ENCODE peak calls at places on chromosomes 3 and 15, in five cellular contexts. F is brain microvascular endothelial cell, X is dorsolateral prefrontal cortex, Z is bronchial epithelial cell, P is lower lobe of right lung. K is an unnamed sample.

GRCh38 chr3:52056968-52057805 is 816 bp upstream of the DUSP7 start:
- DNase-seq in Z (peak), P (peak), F (peak), X (peak), K (peak)

GRCh38 chr3:13654330-13655073 is 105.6 kb downstream of the FBLN2 start:
- DNase-seq in X (no peak), Z (no peak), F (no peak), P (no peak), K (no peak)

GRCh38 chr3:119019767-119020518 is 14.7 kb downstream of the IGSF11 start:
- DNase-seq in F (no peak), P (no peak), Z (no peak), X (no peak), K (no peak)

GRCh38 chr15:28896944-28897343 is 11.2 kb downstream of the APBA2 start:
- DNase-seq in P (peak), F (peak), Z (peak), X (no peak), K (no peak)

GRCh38 chr3:175248832-175249231 is 389.7 kb downstream of the NAALADL2 start:
- DNase-seq in F (no peak), P (no peak), Z (no peak), X (no peak), K (no peak)

GRCh38 chr15:57533062-57533735 is 58.5 kb upstream of the MYZAP start:
- DNase-seq in P (no peak), F (no peak), Z (no peak), X (no peak), K (no peak)

GRCh38 chr3:15300318-15301078 is 31.9 kb downstream of the SH3BP5 start:
- DNase-seq in Z (peak), X (no peak), F (no peak), P (no peak), K (peak)

GRCh38 chr3:50606596-50606995 is 5.0 kb downstream of the CISH start:
- DNase-seq in Z (no peak), F (no peak), X (no peak), P (peak), K (no peak)

GRCh38 chr15:64532515-64532914 is 72.1 kb downstream of the ZNF609 start:
- DNase-seq in Z (no peak), X (no peak), F (no peak), P (no peak), K (no peak)

GRCh38 chr3:197362086-197362485 is 63.7 kb upstream of the DLG1 start:
- DNase-seq in Z (no peak), F (no peak), X (no peak), P (no peak), K (no peak)

GRCh38 chr3:159866201-159866746 is 122.4 kb upstream of the IL12A start:
- DNase-seq in Z (no peak), P (no peak), X (no peak), F (no peak), K (no peak)

GRCh38 chr15:47374222-47374621 is 343.1 kb upstream of the SEMA6D start:
- DNase-seq in F (peak), Z (peak), P (no peak), X (no peak), K (no peak)

GRCh38 chr15:62895905-62896316 is 146.6 kb upstream of the TPM1 start:
- DNase-seq in P (no peak), X (no peak), F (peak), Z (peak), K (no peak)

GRCh38 chr15:67127925-67128324 is 62.5 kb downstream of the SMAD3 start:
- DNase-seq in P (no peak), F (peak), X (no peak), Z (peak), K (peak)

GRCh38 chr3:156681003-156681402 is 6.6 kb downstream of the TIPARP start:
- DNase-seq in F (peak), P (no peak), X (no peak), Z (peak), K (peak)

GRCh38 chr15:36994809-36995208 is 105.5 kb downstream of the MEIS2 start:
- DNase-seq in F (no peak), P (no peak), Z (no peak), X (no peak), K (no peak)

GRCh38 chr3:148847351-148847750 is 17.7 kb upstream of the CPA3 start:
- DNase-seq in Z (peak), X (no peak), F (no peak), P (no peak), K (no peak)

GRCh38 chr3:1294566-1294965 is 201.7 kb downstream of the CNTN6 start:
- DNase-seq in X (no peak), F (no peak), Z (no peak), P (no peak), K (no peak)

GRCh38 chr3:184373422-184373821 is 4.6 kb downstream of the THPO start:
- DNase-seq in F (no peak), X (no peak), Z (no peak), P (no peak), K (no peak)

GRCh38 chr15:67335534-67336222 is 81.1 kb downstream of the IQCH start:
- DNase-seq in P (no peak), Z (peak), F (no peak), X (no peak), K (no peak)

GRCh38 chr3:53800041-53800440 is 46.2 kb downstream of the CHDH start:
- DNase-seq in Z (no peak), P (no peak), X (no peak), F (no peak), K (no peak)

GRCh38 chr3:167743799-167744198 is 8.3 kb downstream of the SERPINI1 start:
- DNase-seq in F (peak), X (no peak), P (no peak), Z (no peak), K (no peak)

GRCh38 chr3:31634485-31634884 is 101.8 kb downstream of the STT3B start:
- DNase-seq in X (no peak), P (no peak), F (peak), Z (peak), K (no peak)

GRCh38 chr3:10548997-10549396 is 43.6 kb upstream of the ATP2B2 start:
- DNase-seq in P (no peak), Z (peak), F (no peak), X (no peak), K (no peak)

GRCh38 chr3:120567370-120568197 is 28.6 kb upstream of the NDUFB4 start:
- DNase-seq in X (no peak), P (no peak), F (peak), Z (peak), K (no peak)

GRCh38 chr3:42635111-42635510 is 18.4 kb upstream of the ZBTB47 start:
- DNase-seq in P (no peak), X (no peak), Z (peak), F (no peak), K (no peak)

GRCh38 chr15:40339621-40339945 is 1.2 kb downstream of the CCDC9B start:
- DNase-seq in F (no peak), Z (no peak), X (no peak), P (no peak), K (peak)

GRCh38 chr15:40340038-40340739 is 550 bp downstream of the CCDC9B start:
- DNase-seq in F (no peak), Z (no peak), P (peak), X (peak), K (peak)

GRCh38 chr15:40338921-40339620 is 1.7 kb downstream of the CCDC9B start:
- DNase-seq in F (peak), X (peak), Z (peak), P (no peak), K (peak)

GRCh38 chr15:40342421-40343313 is 1.9 kb upstream of the CCDC9B start:
- DNase-seq in Z (peak), F (no peak), P (no peak), X (no peak), K (no peak)

GRCh38 chr15:40340740-40341400 is at the start of gene CCDC9B:
- DNase-seq in P (peak), F (peak), Z (peak), X (peak), K (peak)
- H3K4me3 ChIP-seq in P (peak), F (peak), Z (peak), X (peak), K (peak)

DNA sequence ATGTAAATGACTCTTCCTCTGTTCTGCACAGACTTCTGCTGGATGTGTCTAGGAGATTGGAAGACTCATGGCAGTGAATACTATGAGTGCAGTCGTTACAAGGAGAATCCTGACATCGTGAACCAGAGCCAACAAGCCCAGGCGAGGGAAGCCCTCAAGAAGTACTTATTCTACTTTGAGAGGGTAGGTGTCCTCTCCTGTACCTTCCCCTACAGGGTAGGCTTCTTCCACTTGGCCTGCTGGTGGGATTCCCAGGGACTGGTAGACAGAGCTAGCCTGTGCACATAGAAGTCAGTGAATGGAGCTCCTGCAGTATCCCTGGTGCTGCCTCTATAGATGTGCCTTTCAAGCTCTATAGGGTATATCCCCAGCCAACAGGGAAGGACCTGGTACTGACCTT is 10.6 kb upstream of the P4HTM start:
- DNase-seq in X (no peak), P (no peak), F (no peak), Z (no peak), K (no peak)
- H3K4me3 ChIP-seq in X (no peak), P (no peak), F (no peak), Z (no peak), K (no peak)

GRCh38 chr3:132598181-132598580 is 1.1 kb downstream of the ACKR4 start:
- DNase-seq in P (no peak), F (no peak), X (no peak), Z (no peak), K (no peak)

GRCh38 chr3:132595036-132595435 is 2.0 kb upstream of the ACKR4 start:
- DNase-seq in P (no peak), Z (peak), X (no peak), F (peak), K (no peak)

GRCh38 chr3:132597660-132598059 is 590 bp downstream of the ACKR4 start:
- DNase-seq in F (no peak), P (no peak), X (no peak), Z (no peak), K (no peak)

GRCh38 chr3:132596326-132596725 is 744 bp upstream of the ACKR4 start:
- DNase-seq in X (no peak), F (no peak), Z (no peak), P (no peak), K (no peak)

DNA sequence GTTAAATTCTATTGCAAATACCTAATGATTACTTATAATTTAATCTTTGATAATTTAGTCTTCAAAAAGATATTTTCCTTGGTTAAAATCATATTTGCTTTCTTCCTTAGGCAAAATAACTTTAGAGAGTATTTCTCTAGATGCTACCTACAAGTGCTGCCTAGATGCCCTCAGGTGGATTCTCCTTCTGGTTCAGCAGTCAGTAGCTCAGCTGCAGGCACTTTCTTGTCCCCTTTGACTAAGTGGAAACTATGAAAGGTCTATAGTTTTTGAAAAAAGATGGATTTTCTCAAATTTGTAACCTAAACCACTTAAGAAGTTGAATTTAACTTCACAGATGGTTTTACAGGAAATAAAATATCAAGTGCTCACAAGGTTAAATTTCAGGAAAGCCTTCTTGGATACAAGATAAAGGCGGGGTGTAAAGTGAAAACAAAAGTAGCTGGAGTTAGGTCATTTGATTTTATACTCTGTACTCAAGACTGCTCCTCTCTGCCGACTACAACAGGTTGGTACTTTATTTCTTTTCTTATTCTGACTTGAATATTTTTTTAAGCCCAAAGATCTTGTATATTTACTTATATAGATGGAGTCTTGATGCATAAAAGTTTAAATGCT is at the start of gene ACKR4:
- DNase-seq in F (no peak), Z (no peak), X (no peak), P (no peak), K (no peak)
- H3K4me3 ChIP-seq in F (no peak), Z (no peak), X (no peak), P (peak), K (no peak)

GRCh38 chr3:171056528-171056927 is 30.0 kb upstream of the SLC2A2 start:
- DNase-seq in F (peak), P (no peak), X (no peak), Z (peak), K (no peak)

GRCh38 chr3:171057075-171057474 is 30.6 kb upstream of the SLC2A2 start:
- DNase-seq in X (no peak), P (no peak), F (no peak), Z (no peak), K (no peak)

GRCh38 chr3:171054921-171055320 is 28.4 kb upstream of the SLC2A2 start:
- DNase-seq in X (no peak), F (no peak), Z (peak), P (no peak), K (no peak)

GRCh38 chr3:171054231-171054630 is 27.7 kb upstream of the SLC2A2 start:
- DNase-seq in X (no peak), F (no peak), Z (no peak), P (no peak), K (no peak)

DNA sequence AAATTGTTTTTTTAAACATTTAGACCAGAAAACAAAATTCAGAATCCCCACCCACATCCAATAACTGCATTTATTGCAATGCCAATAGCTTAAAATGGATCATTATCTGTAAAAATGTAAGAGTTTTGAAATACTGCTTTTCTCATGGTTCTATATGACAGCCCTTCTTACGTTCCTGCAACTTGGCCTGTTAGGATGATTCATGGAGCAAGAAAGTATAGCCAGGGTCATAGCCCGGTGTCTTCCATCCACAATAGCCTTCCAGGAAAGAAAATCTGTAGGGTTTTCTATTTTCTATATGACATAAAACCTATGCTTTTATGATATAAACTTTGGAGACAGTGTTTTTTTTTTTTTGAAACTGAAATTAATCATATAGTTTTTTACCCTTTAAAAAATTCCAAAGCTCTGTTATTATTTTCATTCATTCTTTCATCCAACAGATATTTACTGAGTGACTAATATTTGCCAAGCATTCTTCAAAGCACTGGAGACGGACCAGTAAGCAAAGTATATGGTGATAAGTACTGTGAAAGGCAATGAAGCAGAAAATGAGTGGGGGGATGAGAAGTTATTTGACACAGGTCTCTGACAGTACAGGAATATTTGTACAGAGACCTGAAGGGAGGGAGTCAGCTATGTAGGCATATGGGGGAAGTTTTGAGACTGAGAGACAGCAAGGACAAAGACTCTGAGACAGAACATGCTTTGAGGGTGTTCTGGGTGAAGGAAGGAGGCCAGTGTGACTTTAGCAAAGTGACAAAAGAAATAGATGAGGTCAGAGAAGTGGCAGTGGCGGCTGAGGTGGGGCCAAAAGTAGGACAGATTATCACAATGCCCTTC is 29.0 kb upstream of the SLC2A2 start:
- DNase-seq in X (no peak), F (peak), P (no peak), Z (peak), K (no peak)
- H3K4me3 ChIP-seq in X (no peak), F (no peak), P (no peak), Z (no peak), K (no peak)

DNA sequence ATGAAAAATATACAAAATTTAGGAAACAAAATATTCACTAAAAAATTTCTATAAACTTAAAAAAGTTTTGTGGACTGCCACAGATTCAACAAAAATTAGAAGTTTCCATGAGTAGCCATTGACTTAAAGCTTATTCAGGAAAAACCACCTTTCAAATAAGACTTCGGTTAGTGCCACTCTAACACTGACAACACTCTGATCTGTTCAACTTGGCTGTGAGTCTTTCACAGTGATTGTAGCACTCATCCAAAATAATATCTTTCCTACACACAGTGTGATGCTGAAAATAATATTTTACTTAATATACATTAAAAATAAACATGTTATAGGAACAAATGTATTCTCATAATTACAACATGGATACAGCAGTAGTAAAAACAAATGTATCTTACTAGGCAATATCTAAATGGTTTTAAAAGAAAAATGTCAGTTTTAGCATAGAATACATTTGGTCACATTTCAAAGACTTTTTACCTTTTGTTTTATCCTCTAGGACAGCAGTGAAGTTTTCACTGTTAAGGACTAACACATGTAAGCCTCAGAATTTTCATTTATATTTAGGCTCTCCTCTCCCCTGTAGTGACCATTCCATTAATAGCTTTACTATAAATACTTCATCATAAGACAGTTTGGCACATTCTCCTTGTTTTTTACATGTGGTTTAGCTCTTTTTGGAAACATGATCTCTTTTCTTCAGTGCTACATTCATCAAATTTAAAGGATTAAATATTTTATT is at the start of gene ASB14:
- DNase-seq in F (no peak), P (no peak), X (no peak), Z (no peak), K (no peak)
- H3K4me3 ChIP-seq in F (no peak), P (no peak), X (no peak), Z (no peak), K (no peak)

GRCh38 chr15:51947124-51947523 is 24.5 kb downstream of the LEO1 start:
- DNase-seq in P (no peak), F (no peak), X (no peak), Z (no peak), K (no peak)
- H3K4me3 ChIP-seq in P (no peak), F (no peak), X (no peak), Z (no peak), K (no peak)

GRCh38 chr3:139203752-139204151 is 140.1 kb upstream of the MRPS22 start:
- DNase-seq in X (no peak), P (no peak), F (no peak), Z (no peak), K (no peak)

GRCh38 chr3:139202959-139203349 is 140.9 kb upstream of the MRPS22 start:
- DNase-seq in X (no peak), Z (no peak), F (no peak), P (no peak), K (no peak)

GRCh38 chr3:139202226-139202958 is 141.4 kb upstream of the MRPS22 start:
- DNase-seq in X (peak), F (no peak), Z (peak), P (no peak), K (no peak)

GRCh38 chr3:139199421-139200010 is 144.3 kb upstream of the MRPS22 start:
- DNase-seq in P (no peak), F (no peak), X (no peak), Z (no peak), K (no peak)

GRCh38 chr3:139201446-139202225 is 142.2 kb upstream of the MRPS22 start:
- DNase-seq in F (no peak), P (no peak), X (no peak), Z (no peak), K (no peak)
- H3K4me3 ChIP-seq in F (no peak), P (no peak), X (no peak), Z (no peak), K (no peak)

GRCh38 chr3:104825116-104825515 is 541.6 kb upstream of the ALCAM start:
- DNase-seq in P (no peak), X (no peak), F (no peak), Z (no peak), K (no peak)
- H3K4me3 ChIP-seq in P (no peak), X (no peak), F (no peak), Z (no peak), K (no peak)

GRCh38 chr3:125957674-125958510 is 11.1 kb upstream of the ROPN1B start:
- DNase-seq in P (no peak), X (no peak), Z (no peak), F (no peak), K (no peak)

GRCh38 chr3:125959317-125960065 is 9.5 kb upstream of the ROPN1B start:
- DNase-seq in X (no peak), P (peak), Z (no peak), F (no peak), K (peak)

GRCh38 chr3:125960066-125960424 is 8.9 kb upstream of the ROPN1B start:
- DNase-seq in F (no peak), X (no peak), P (peak), Z (no peak), K (no peak)

GRCh38 chr3:125960456-125961288 is 8.3 kb upstream of the ROPN1B start:
- DNase-seq in X (no peak), P (no peak), F (no peak), Z (no peak), K (no peak)

GRCh38 chr3:125958511-125959316 is 10.3 kb upstream of the ROPN1B start:
- DNase-seq in Z (no peak), X (no peak), P (peak), F (no peak), K (peak)
- H3K4me3 ChIP-seq in Z (no peak), X (no peak), P (no peak), F (no peak), K (no peak)

K was measured in RWPE2.